ENCODE peak calls at places on chromosomes 3 and 15, in four cellular contexts. K is uterus, J is fibroblast of lung, H is mammary epithelial cell. Y is an unnamed sample. For H3K9me3, the result is how much of the 10 kb centered on the place peaks cover.

GRCh38 chr15:65904301-65904700 is 35.0 kb downstream of the RAB11A start:
- DNase-seq in H (no peak), J (no peak), K (no peak), Y (no peak)

GRCh38 chr3:169610888-169611291 is 52.6 kb downstream of the MECOM start:
- DNase-seq in J (peak), H (no peak), K (no peak), Y (no peak)

GRCh38 chr15:74127255-74127953 is 3.0 kb upstream of the ISLR2 start:
- DNase-seq in K (peak), H (peak), J (peak), Y (peak)

GRCh38 chr3:7188551-7188950 is 327.6 kb downstream of the GRM7 start:
- DNase-seq in H (peak), J (peak), K (no peak), Y (no peak)

GRCh38 chr15:83305696-83306291 is 21.3 kb upstream of the BNC1 start:
- DNase-seq in H (peak), K (no peak), J (peak), Y (no peak)

GRCh38 chr3:138673641-138674040 is 65.1 kb downstream of the FAIM start:
- DNase-seq in J (peak), H (peak), K (no peak), Y (no peak)

GRCh38 chr3:111739241-111739952 is 119.7 kb upstream of the PHLDB2 start:
- DNase-seq in J (peak), K (no peak), H (peak), Y (peak)

GRCh38 chr3:148319960-148320359 is 377.7 kb upstream of the AGTR1 start:
- DNase-seq in K (no peak), J (no peak), H (no peak), Y (no peak)

GRCh38 chr3:50627407-50628051 is 10.6 kb downstream of the MAPKAPK3 start:
- DNase-seq in J (peak), K (no peak), H (peak), Y (no peak)

GRCh38 chr3:184230081-184230602 is 757 bp downstream of the VWA5B2 start:
- DNase-seq in H (no peak), J (no peak), K (no peak), Y (no peak)

GRCh38 chr3:53166781-53167291 is 5.8 kb downstream of the PRKCD start:
- DNase-seq in J (peak), H (peak), K (peak), Y (peak)

DNA sequence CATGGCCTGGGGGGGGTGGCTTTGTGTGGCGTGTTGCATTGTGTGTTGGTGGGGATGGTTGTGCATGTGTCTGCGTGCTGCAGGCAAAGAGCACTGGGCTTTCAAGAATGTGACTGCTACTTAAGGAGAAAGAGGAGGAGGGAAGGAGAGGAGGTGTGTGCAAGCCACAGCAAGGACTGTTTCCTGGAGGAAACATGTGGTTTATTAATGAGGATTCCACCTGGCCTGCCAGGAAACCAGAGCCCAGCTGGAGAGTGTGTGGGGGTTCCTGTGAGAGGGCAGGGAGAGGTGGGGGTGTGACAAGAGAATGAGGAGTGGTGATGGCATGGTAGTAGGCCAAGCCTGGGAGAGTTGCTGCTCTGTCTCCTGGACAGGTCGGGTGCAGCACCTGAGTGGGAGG is 258.1 kb upstream of the ROPN1 start:
- DNase-seq in J (peak), K (no peak), H (peak), Y (no peak)
- H3K27ac ChIP-seq in J (no peak), K (peak), H (no peak), Y (peak)

GRCh38 chr3:71585126-71585525 is 1.6 kb upstream of the FOXP1 start:
- DNase-seq in H (no peak), J (peak), K (no peak), Y (no peak)
- H3K4me3 ChIP-seq in H (no peak), J (peak), K (peak), Y (peak)

DNA sequence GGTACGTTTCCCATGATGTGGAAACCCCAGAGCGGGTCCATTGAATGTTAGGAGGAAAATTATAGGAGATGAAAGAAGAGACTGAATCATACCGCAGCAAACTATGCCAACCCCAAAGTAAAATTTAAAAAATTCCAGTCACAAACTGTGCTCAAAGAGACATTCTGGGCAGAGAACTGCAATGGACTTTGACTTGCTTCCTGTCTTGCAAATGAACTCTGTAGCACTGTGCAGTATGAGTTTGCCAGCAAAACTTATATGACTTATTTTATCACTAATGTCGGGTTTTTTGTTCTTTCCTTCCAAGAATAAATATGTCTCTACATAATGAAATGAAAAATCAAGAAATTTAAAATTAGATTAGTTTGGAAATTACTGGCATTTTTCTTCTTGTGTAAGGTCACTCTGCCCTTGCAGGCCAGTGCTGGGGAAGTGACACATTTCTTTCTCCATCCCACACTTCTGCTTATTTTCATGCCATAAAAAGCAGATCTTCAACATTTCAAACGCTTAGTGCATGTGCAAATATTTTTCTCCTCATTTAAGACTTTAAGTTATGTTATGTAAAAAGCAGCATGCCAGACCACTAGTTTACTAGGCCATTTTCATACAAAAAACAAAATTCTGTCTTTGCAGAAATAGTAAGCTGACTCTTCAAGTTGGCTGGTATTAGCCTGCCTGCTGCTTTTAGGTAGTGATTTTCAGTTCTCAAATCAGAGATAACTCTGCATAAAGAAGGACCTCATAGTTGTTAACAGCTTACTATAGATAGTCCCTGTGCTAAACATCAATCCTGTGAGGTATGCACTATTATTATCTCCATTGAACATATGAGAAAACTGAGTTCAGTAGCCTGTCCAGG is 32.2 kb upstream of the SSR3 start:
- DNase-seq in H (no peak), J (no peak), K (no peak), Y (no peak)
- H3K9me3 ChIP-seq in H (under half), J (under half), K (under half), Y (under half)

DNA sequence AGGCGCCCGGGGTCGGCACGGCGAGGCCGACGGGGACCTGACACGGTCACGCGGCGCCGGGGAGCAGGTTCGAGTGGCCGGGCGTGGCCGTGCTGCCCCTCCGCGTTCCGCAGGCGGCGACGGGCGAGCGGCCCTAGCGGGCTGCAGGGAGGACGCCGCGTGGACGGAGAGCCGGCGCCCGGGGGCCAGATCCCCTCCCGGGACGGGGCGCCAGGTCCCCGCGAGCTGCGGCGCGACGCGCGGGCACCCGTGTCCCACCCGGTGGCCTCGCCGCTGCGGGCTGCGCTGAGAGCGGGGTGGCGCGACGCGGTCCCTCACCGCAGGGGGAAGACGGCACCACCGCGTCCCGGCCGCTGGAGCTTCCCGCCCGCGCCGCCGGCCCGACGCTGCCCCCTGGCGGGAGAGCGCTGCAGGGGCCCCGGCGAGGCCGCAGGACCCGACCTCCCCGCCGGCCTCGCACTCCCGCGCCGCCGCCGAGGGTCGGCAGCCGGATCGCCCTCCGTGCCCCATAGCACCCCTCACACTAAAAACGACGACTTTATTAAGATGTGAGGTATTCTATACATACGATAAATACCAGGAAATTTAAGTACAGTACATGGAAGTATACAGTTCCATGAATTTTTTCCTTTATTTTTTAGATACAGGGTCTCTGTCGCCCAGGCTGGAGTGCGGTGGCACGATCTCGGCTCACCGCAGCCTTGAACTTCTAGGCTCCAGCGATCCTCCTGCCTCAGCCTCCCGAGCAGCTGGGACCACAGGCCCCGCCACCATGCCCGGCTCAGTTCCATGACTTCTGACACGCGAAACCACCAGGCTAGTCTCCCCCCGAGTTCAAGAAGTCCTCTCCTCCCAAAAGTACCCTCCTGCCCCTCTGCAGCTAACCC is 1.3 kb upstream of the PIGZ start:
- DNase-seq in K (peak), J (peak), H (peak), Y (no peak)
- H3K27ac ChIP-seq in K (peak), J (no peak), H (no peak), Y (peak)

GRCh38 chr3:187139895-187140253 is 578 bp upstream of the RPL39L start:
- DNase-seq in H (no peak), K (no peak), J (no peak), Y (no peak)
- H3K4me3 ChIP-seq in H (peak), K (peak), J (peak), Y (peak)

GRCh38 chr3:93936549-93936948 is 37.1 kb downstream of the PROS1 start:
- DNase-seq in J (no peak), K (no peak), H (no peak), Y (no peak)
- H3K9me3 ChIP-seq in J (under half), K (under half), H (under half), Y (under half)